ENCODE peak calls at places on chromosomes 11 and 22, in eight cellular contexts. M, Z, O, C, L, U, N and D are unnamed samples. For H3K4me1, the result is how much of the 10 kb centered on the place peaks cover.

GRCh38 chr22:40597541-40598453 is 38.7 kb downstream of the MRTFA start:
- DNase-seq in N (no peak), M (no peak), Z (no peak), U (no peak), L (no peak), C (no peak), O (peak), D (no peak)

GRCh38 chr11:10322830-10323792 is 18.2 kb downstream of the ADM start:
- DNase-seq in O (peak), L (peak), Z (peak), N (no peak), U (peak), C (peak), M (peak), D (no peak)

GRCh38 chr11:67421421-67422031 is 6.0 kb downstream of the CARNS1 start:
- DNase-seq in L (no peak), C (no peak), N (no peak), O (no peak), M (no peak), U (no peak), Z (no peak), D (no peak)

GRCh38 chr11:108708173-108708572 is 43.3 kb downstream of the DDX10 start:
- DNase-seq in U (no peak), C (no peak), Z (no peak), O (no peak), N (no peak), L (no peak), M (no peak), D (no peak)

GRCh38 chr11:11580831-11581492 is 40.8 kb downstream of the GALNT18 start:
- DNase-seq in O (no peak), M (no peak), U (peak), Z (no peak), L (no peak), N (no peak), C (no peak), D (no peak)

GRCh38 chr11:46886211-46886610 is 32.1 kb downstream of the LRP4 start:
- DNase-seq in U (no peak), O (no peak), N (no peak), L (no peak), M (no peak), Z (no peak), C (no peak), D (no peak)

GRCh38 chr11:101955278-101955677 is 39.0 kb upstream of the ANGPTL5 start:
- DNase-seq in M (no peak), C (no peak), O (no peak), L (no peak), U (no peak), Z (no peak), N (no peak), D (no peak)

GRCh38 chr22:46108564-46109473 is 41.5 kb upstream of the PPARA start:
- DNase-seq in C (peak), N (no peak), U (peak), M (peak), Z (peak), O (peak), L (no peak), D (no peak)

GRCh38 chr11:14347494-14347893 is 11.5 kb downstream of the RRAS2 start:
- DNase-seq in N (no peak), U (no peak), O (no peak), Z (no peak), L (no peak), M (no peak), C (no peak), D (no peak)

GRCh38 chr11:44008698-44009097 is 39.1 kb upstream of the ACCSL start:
- DNase-seq in N (no peak), C (no peak), O (no peak), L (no peak), U (no peak), M (no peak), Z (no peak), D (no peak)

GRCh38 chr11:126211236-126212088 is at the start of the genes FAM118B and RPUSD4:
- DNase-seq in C (peak), L (peak), M (peak), N (peak), O (peak), Z (peak), U (peak), D (peak)

GRCh38 chr11:47020793-47021624 is 84.4 kb downstream of the CSTPP1 start:
- DNase-seq in N (no peak), O (peak), U (no peak), M (no peak), L (no peak), C (no peak), Z (no peak), D (no peak)

GRCh38 chr22:25210831-25211230 is 8.6 kb upstream of the CRYBB2 start:
- DNase-seq in U (no peak), N (no peak), L (no peak), Z (no peak), M (no peak), C (no peak), O (no peak), D (no peak)

GRCh38 chr11:105719073-105719846 is 109.4 kb downstream of the GRIA4 start:
- DNase-seq in U (no peak), M (peak), Z (no peak), O (peak), N (no peak), C (no peak), L (no peak), D (no peak)

GRCh38 chr11:121494355-121495099 is 41.8 kb upstream of the SORL1-AS1 start:
- DNase-seq in M (no peak), N (no peak), L (no peak), C (no peak), U (peak), Z (no peak), O (no peak), D (no peak)

GRCh38 chr11:61873588-61874459 is 17.5 kb downstream of the FADS3 start:
- DNase-seq in U (no peak), O (no peak), C (no peak), L (peak), M (no peak), N (no peak), Z (no peak), D (no peak)
- H3K27ac ChIP-seq in U (no peak), O (no peak), C (no peak), L (no peak), M (peak), N (no peak), Z (no peak), D (no peak)

GRCh38 chr22:44991218-44991617 is 18.6 kb downstream of the PHF21B start:
- DNase-seq in N (no peak), Z (no peak), U (no peak), C (no peak), M (no peak), O (no peak), L (no peak), D (no peak)

GRCh38 chr22:44990810-44991209 is 19.0 kb downstream of the PHF21B start:
- DNase-seq in M (no peak), O (no peak), L (no peak), U (no peak), C (no peak), N (no peak), Z (no peak), D (no peak)

GRCh38 chr22:44985906-44986527 is 23.8 kb downstream of the PHF21B start:
- DNase-seq in O (no peak), U (no peak), N (no peak), M (no peak), Z (no peak), L (no peak), C (no peak), D (no peak)

GRCh38 chr22:44990328-44990727 is 19.5 kb downstream of the PHF21B start:
- DNase-seq in O (no peak), M (no peak), U (no peak), N (no peak), Z (no peak), L (no peak), C (no peak), D (no peak)

GRCh38 chr22:44988671-44989070 is 21.1 kb downstream of the PHF21B start:
- DNase-seq in Z (no peak), N (no peak), C (no peak), L (no peak), U (no peak), O (no peak), M (no peak), D (no peak)
- TF ChIP-seq CTCF in Z (no peak), N (no peak), C (no peak), L (no peak), U (peak), O (no peak), M (no peak), D (no peak)

GRCh38 chr11:64670975-64671374 is 52.0 kb downstream of the NRXN2 start:
- DNase-seq in L (no peak), Z (no peak), C (no peak), U (no peak), N (no peak), M (no peak), O (no peak), D (no peak)

GRCh38 chr11:64674774-64675173 is 48.2 kb downstream of the NRXN2 start:
- DNase-seq in U (no peak), L (no peak), O (no peak), M (no peak), N (no peak), C (no peak), Z (no peak), D (no peak)

GRCh38 chr11:64675417-64676252 is 47.4 kb downstream of the NRXN2 start:
- DNase-seq in O (peak), N (no peak), C (peak), M (peak), Z (peak), L (peak), U (no peak), D (no peak)

GRCh38 chr11:64672875-64673274 is 50.1 kb downstream of the NRXN2 start:
- DNase-seq in N (no peak), C (no peak), O (no peak), U (no peak), L (no peak), M (no peak), Z (no peak), D (no peak)

GRCh38 chr11:64673279-64673678 is 49.7 kb downstream of the NRXN2 start:
- DNase-seq in M (no peak), O (no peak), C (no peak), U (no peak), Z (no peak), N (no peak), L (no peak), D (no peak)
- H3K4me1 ChIP-seq in M (under half), O (under half), C (under half), U (under half), Z (under half), N (under half), L (under half), D (under half)

DNA sequence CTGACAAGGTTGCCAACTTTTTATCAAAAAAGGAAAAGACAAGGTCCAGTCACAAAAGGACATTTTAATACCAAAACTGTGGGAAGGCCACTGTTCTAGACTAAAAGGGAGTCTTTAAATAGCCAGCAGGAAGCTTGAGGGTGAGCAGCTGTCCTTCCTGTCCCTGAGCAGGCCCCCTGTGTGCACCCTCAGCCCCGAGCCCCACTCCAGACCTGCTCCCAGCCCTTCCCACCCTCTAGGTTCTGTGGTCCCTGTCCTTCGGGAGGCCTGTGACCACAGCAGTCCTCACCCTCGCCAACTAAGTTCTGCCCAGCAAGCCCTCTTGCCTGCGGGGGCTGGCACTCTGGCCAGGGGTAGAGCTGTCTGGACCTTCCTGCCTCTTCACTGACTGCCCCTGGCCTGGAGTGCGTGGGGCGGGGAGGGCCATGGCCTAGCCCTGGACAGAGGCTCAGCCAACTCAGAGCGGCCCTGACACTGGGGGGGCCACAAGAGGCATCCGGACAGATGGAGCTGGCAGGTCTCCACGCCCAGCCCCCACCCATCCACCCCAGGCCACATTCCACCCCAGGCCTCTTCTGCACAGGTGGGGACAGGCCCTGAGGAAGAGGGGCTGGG is 1.6 kb upstream of the PLXNB2 start:
- DNase-seq in L (no peak), Z (no peak), N (no peak), M (no peak), U (no peak), O (no peak), C (no peak), D (no peak)
- H3K27ac ChIP-seq in L (peak), Z (peak), N (peak), M (peak), U (peak), O (no peak), C (peak), D (peak)

GRCh38 chr11:71120346-71120963 is 131.9 kb downstream of the SHANK2 start:
- DNase-seq in L (no peak), C (no peak), Z (peak), N (no peak), U (peak), O (no peak), M (peak), D (peak)
- TF ChIP-seq CTCF in L (no peak), C (no peak), Z (peak), N (no peak), U (peak), O (no peak), M (peak), D (no peak)

DNA sequence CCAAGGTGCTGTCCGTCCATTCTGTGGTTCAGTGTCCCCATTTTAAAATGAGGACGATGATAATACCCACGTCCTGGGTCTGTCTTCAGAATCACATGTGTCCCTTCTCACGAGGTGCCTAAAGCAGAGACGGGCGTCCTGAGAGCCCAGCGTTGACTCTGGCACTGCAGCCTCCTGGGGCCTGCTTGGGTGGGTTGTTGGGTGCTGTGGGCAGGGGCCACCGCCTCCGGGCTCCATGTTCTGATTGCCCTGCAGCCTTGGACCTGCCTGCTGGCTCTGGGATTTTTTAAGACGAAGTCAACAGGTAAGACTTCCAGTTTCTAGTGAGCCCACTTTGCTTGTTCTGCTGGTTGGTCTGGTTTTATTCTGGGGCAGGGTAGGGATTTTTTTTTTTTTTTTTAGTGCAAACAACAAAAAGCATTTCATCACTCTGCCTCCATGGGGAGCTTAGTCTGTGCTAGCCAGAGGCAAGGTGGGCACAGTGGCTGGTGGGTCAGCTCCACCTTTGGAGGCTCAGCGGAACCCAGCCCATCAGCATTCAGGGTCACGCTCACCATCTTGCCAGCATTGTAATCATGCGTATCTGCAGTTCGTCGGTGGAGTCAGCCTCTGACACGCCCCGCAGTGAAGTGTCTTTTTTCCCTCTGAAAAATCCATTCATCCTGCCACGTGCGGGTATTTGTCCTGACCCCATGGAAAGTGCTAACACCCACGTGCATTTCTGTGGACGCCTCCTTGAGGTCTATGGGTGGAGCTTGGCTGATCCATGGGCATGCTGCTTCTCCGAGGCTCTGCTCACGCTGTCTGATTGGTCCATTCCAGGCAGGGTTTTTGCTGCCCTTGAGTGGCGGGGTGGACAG is 28.3 kb downstream of the NADSYN1 start:
- DNase-seq in M (no peak), Z (no peak), U (no peak), O (no peak), N (no peak), L (no peak), C (no peak), D (no peak)
- H3K4me1 ChIP-seq in M (under half), Z (under half), U (under half), O (under half), N (under half), L (under half), C (under half), D (under half)

DNA sequence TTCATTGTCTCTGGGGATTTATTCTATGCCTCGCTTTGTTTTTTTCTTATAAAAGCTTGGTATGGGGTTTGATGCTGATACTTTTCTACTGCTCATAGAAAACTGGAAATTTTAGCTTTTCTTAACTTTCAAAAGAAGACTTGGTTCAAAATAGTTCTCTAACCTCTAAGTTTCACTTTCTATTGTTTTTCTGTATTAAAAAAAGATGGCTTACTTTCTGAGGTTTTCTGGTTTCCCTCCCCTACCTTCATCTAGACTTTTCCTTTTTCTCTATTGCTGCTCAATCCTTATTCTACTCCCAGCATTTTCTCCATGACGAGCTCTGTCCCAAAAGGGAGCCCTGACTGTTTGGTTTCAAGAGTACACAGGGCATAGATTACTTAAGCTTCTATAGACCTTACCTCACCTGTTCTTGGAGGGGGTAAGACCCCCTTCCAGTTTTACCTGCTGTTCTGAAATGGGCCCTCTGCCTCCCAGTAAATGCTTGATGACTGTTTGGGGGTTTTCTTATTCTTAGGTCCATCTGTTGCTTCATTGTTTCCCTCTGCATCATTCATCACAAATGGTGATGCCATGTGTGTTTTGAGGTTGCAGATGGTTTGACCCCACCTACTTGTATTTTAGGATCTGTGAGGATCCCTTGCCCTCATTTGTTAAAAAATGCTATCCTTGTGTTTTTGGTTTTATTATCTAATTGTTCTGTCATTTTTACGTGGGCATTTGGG is 29.5 kb downstream of the DNHD1 start:
- DNase-seq in M (no peak), N (no peak), U (no peak), C (no peak), L (no peak), O (no peak), Z (no peak), D (no peak)
- H3K27ac ChIP-seq in M (no peak), N (no peak), U (no peak), C (no peak), L (no peak), O (no peak), Z (no peak), D (no peak)

GRCh38 chr11:131027501-131027900 is 111.2 kb upstream of the SNX19 start:
- DNase-seq in M (no peak), O (peak), U (no peak), L (no peak), Z (no peak), C (no peak), N (no peak), D (no peak)

GRCh38 chr11:131025421-131026126 is 109.3 kb upstream of the SNX19 start:
- DNase-seq in C (no peak), U (no peak), N (no peak), L (no peak), Z (no peak), M (no peak), O (peak), D (no peak)

GRCh38 chr11:131025020-131025419 is 108.7 kb upstream of the SNX19 start:
- DNase-seq in U (peak), C (no peak), L (no peak), N (no peak), O (peak), Z (no peak), M (peak), D (no peak)
- TF ChIP-seq CTCF in U (peak), C (no peak), L (no peak), N (no peak), O (peak), Z (peak), M (peak), D (no peak)

GRCh38 chr11:12802418-12803085 is 128.3 kb downstream of the TEAD1 start:
- DNase-seq in L (no peak), M (peak), Z (peak), O (peak), C (peak), N (peak), U (no peak), D (peak)
- H3K4me1 ChIP-seq in L (half or more), M (half or more), Z (half or more), O (half or more), C (under half), N (under half), U (under half), D (under half)